ENCODE peak calls at places on chromosomes 3 and 15, in four cellular contexts. L is K562, N is GM12878, H is H1. Y is an unnamed sample.

GRCh38 chr3:120460862-120461261 is 10.1 kb upstream of the FSTL1 start:
- DNase-seq in N (no peak), L (no peak), H (no peak), Y (no peak)

GRCh38 chr3:149933008-149933407 is 37.7 kb downstream of the PFN2 start:
- DNase-seq in L (no peak), N (no peak), H (no peak), Y (no peak)

GRCh38 chr3:34533468-34533867 is 735.0 kb downstream of the PDCD6IP start:
- DNase-seq in L (no peak), N (no peak), H (no peak), Y (no peak)

GRCh38 chr3:188993140-188993539 is 178.6 kb upstream of the TPRG1 start:
- DNase-seq in L (no peak), H (no peak), N (no peak), Y (no peak)

GRCh38 chr15:95604634-95605036 is 725.9 kb upstream of the NR2F2 start:
- DNase-seq in H (no peak), L (no peak), N (no peak), Y (no peak)

GRCh38 chr15:96720251-96720650 is 389.8 kb downstream of the NR2F2 start:
- DNase-seq in H (no peak), L (no peak), N (no peak), Y (no peak)

GRCh38 chr15:72796515-72797337 is 13.2 kb upstream of the ADPGK start:
- DNase-seq in L (peak), H (no peak), N (no peak), Y (peak)

GRCh38 chr15:26771168-26771916 is 1.5 kb downstream of the GABRB3 start:
- DNase-seq in N (no peak), H (no peak), L (no peak), Y (no peak)

GRCh38 chr3:177595789-177596188 is 398.5 kb upstream of the TBL1XR1 start:
- DNase-seq in H (no peak), L (no peak), N (no peak), Y (no peak)

GRCh38 chr15:100093211-100094126 is 248.3 kb downstream of the ADAMTS17 start:
- DNase-seq in H (no peak), N (no peak), L (no peak), Y (no peak)

GRCh38 chr3:71103430-71103881 is 480.1 kb downstream of the FOXP1 start:
- DNase-seq in L (no peak), N (no peak), H (no peak), Y (no peak)

GRCh38 chr15:25171111-25171811 is 216.5 kb downstream of the SNRPN start:
- DNase-seq in N (no peak), L (no peak), H (no peak), Y (no peak)

GRCh38 chr15:92159906-92160841 is 233.5 kb upstream of the ST8SIA2 start:
- DNase-seq in N (no peak), H (no peak), L (no peak), Y (no peak)

GRCh38 chr15:62782100-62782791 is 260.3 kb upstream of the TPM1 start:
- DNase-seq in L (peak), H (no peak), N (no peak), Y (peak)

GRCh38 chr15:85785887-85786777 is 8.6 kb downstream of the KLHL25 start:
- DNase-seq in N (no peak), H (no peak), L (no peak), Y (peak)

GRCh38 chr3:50632450-50632849 is 15.5 kb downstream of the MAPKAPK3 start:
- DNase-seq in N (no peak), L (peak), H (no peak), Y (no peak)

GRCh38 chr15:89695198-89695597 is 4.6 kb downstream of the WDR93 start:
- DNase-seq in N (no peak), H (no peak), L (no peak), Y (no peak)

GRCh38 chr15:73153447-73153846 is 101.2 kb downstream of the NEO1 start:
- DNase-seq in N (no peak), L (no peak), H (no peak), Y (no peak)

GRCh38 chr3:172607305-172608121 is 84.3 kb upstream of the TNFSF10 start:
- DNase-seq in H (peak), L (no peak), N (no peak), Y (no peak)

GRCh38 chr15:48536681-48537091 is 108.8 kb downstream of the FBN1 start:
- DNase-seq in H (no peak), L (no peak), N (no peak), Y (no peak)

GRCh38 chr3:190645932-190646331 is 132.0 kb downstream of the IL1RAP start:
- DNase-seq in L (no peak), N (no peak), H (no peak), Y (no peak)

GRCh38 chr3:38573606-38574005 is 75.9 kb downstream of the SCN5A start:
- DNase-seq in L (no peak), N (no peak), H (no peak), Y (no peak)

GRCh38 chr3:101377209-101377608 is 56.8 kb upstream of the IMPG2 start:
- DNase-seq in N (peak), H (no peak), L (no peak), Y (no peak)

GRCh38 chr3:99458013-99458412 is 180.4 kb upstream of the COL8A1 start:
- DNase-seq in L (no peak), N (no peak), H (no peak), Y (no peak)

GRCh38 chr3:83523470-83524073 is 1435.2 kb upstream of the CADM2 start:
- DNase-seq in L (no peak), H (peak), N (peak), Y (no peak)

GRCh38 chr3:52153389-52154096 is 680 bp downstream of the POC1A start:
- DNase-seq in H (peak), N (no peak), L (peak), Y (peak)

GRCh38 chr15:100998630-100999029 is 79.5 kb downstream of the LRRK1 start:
- DNase-seq in H (no peak), N (no peak), L (no peak), Y (no peak)

GRCh38 chr15:68580026-68580882 is 1.5 kb downstream of the CORO2B start:
- DNase-seq in L (no peak), H (no peak), N (no peak), Y (no peak)

GRCh38 chr3:52609316-52609815 is 73.0 kb downstream of the UQCC5 start:
- DNase-seq in L (no peak), N (no peak), H (no peak), Y (no peak)

GRCh38 chr15:55661431-55661830 is 73.3 kb upstream of the PYGO1 start:
- DNase-seq in L (no peak), H (no peak), N (no peak), Y (no peak)

GRCh38 chr3:11224870-11225251 is 47.3 kb upstream of the ATG7 start:
- DNase-seq in L (no peak), H (no peak), N (no peak), Y (no peak)

GRCh38 chr3:37625690-37626089 is 236.0 kb upstream of the CTDSPL start:
- DNase-seq in H (no peak), N (no peak), L (no peak), Y (no peak)

GRCh38 chr3:116339441-116340028 is 105.8 kb downstream of the LSAMP start:
- DNase-seq in H (no peak), N (no peak), L (no peak), Y (no peak)

GRCh38 chr3:25830373-25831305 is 40.7 kb downstream of the OXSM start:
- DNase-seq in H (no peak), L (no peak), N (no peak), Y (no peak)

GRCh38 chr3:113055201-113055600 is 64.4 kb downstream of the GTPBP8 start:
- DNase-seq in L (no peak), H (no peak), N (no peak), Y (no peak)

GRCh38 chr3:50581459-50581842 is 12.1 kb downstream of the HEMK1 start:
- DNase-seq in H (no peak), N (no peak), L (no peak), Y (no peak)

GRCh38 chr3:21888656-21889055 is 137.6 kb upstream of the ZNF385D start:
- DNase-seq in H (no peak), N (no peak), L (no peak), Y (no peak)

GRCh38 chr3:169661567-169662214 is 1.8 kb downstream of the MECOM start:
- DNase-seq in L (peak), H (no peak), N (no peak), Y (no peak)

GRCh38 chr15:81334768-81335447 is 11.0 kb upstream of the STARD5 start:
- DNase-seq in N (no peak), H (no peak), L (no peak), Y (no peak)

GRCh38 chr3:181725033-181725775 is 13.5 kb downstream of the SOX2 start:
- DNase-seq in L (no peak), N (no peak), H (no peak), Y (no peak)
- TF ChIP-seq EZH2 in L (no peak), N (no peak), H (no peak), Y (no peak)

DNA sequence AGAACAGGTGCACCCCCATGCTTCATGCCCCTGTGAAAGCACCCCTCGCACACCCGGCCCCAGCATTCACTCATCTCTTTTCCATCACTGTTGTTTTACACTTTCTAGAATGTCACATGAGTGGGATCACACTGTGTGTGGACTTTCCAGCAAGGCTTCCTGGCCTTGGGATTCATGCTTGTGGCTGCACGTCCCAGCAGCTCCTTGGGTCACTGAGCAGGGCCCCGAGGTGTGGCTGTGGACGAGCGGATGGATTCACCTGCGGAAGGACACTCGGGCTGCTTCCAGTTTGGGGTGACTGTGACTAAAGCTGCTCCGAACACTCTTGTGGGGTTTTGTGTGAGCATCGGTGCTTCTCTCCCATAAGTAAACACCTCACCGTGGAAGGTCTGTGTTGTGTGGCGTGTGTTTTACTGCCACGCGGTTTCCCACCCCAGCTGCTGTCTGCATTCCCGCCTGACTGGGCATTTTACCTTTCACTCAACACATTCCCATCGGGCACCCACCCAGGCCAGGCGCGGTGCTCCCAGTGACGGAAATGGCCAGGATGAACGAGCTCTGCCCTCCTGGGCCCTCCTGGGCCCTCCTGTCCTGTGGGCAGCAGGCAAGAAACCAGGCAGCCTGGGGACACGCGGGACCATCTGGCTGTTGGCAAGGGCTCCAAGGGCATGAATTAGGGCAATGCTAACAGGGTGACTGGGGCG is 41.4 kb downstream of the DNAJB8 start:
- DNase-seq in N (no peak), H (no peak), L (no peak), Y (no peak)
- H3K9ac ChIP-seq in N (no peak), H (no peak), L (peak), Y (peak)

DNA sequence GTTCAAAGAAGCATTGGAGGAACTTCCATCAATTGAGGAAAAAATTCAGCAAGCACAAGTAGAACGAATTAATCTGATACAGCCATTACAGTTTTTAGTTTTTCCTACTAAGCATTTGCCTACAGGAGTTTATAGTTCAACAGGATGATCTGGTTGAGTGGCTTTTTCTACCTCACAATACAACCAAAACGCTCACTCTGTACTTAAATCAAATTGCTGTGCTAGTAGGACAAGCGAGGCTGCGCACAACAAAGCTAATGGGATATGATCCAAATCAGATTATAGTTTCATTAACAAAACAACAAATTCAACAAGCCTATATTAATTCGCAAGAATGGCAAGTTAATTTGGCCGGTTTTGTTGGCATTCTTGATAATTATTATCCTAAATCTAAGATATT is 44.2 kb downstream of the ETFA start:
- DNase-seq in N (no peak), L (no peak), H (no peak), Y (no peak)
- TF ChIP-seq EGR1 in N (no peak), L (no peak), H (no peak), Y (no peak)

GRCh38 chr3:134406331-134407246 is 32.3 kb upstream of the AMOTL2 start:
- DNase-seq in H (peak), L (no peak), N (no peak), Y (no peak)
- TF ChIP-seq EZH2 in H (peak), L (no peak), N (no peak), Y (no peak)

Y was measured in HCT116.